ENCODE peak calls at places on chromosomes 6 and 20, in ten cellular contexts. S is IMR-90, M is GM12891, H is uterus, O is heart left ventricle, F is body of pancreas, U is vagina, C is tibial nerve, Y is sigmoid colon, K is lower leg skin. N is an unnamed sample.

GRCh38 chr6:33314943-33315752 is 1.3 kb upstream of the TAPBP start:
- DNase-seq in S (no peak), U (no peak), H (peak; percentile 63), O (no peak), F (peak; percentile 43), K (no peak), Y (peak; percentile 80), C (peak; percentile 44), M (no peak), N (peak; percentile 56)

GRCh38 chr6:166515072-166515810 is 71.2 kb downstream of the RAMACL start:
- DNase-seq in F (no peak), M (no peak), O (no peak), Y (no peak), U (no peak), K (no peak), C (no peak), H (no peak), S (peak; percentile 93), N (peak; percentile 11)

GRCh38 chr6:163405412-163406309 is 8.9 kb upstream of the QKI start:
- DNase-seq in C (no peak), S (no peak), H (peak; percentile 24), F (peak; percentile 50), M (no peak), U (no peak), Y (peak; percentile 86), K (peak; percentile 64), O (peak; percentile 74), N (peak; percentile 18)

GRCh38 chr6:5786321-5787053 is 220.2 kb downstream of the NRN1 start:
- DNase-seq in F (no peak), M (no peak), C (no peak), K (no peak), H (no peak), U (no peak), Y (no peak), O (no peak), S (no peak), N (no peak)

GRCh38 chr6:127606131-127606562 is 29.2 kb downstream of the C6orf58 start:
- DNase-seq in C (no peak), U (no peak), Y (no peak), H (no peak), S (peak; percentile 31), O (no peak), K (no peak), M (no peak), F (no peak), N (no peak)

GRCh38 chr6:3139090-3139903 is 18.0 kb downstream of the TUBB2A start:
- DNase-seq in Y (peak; percentile 88), S (peak; percentile 91), K (peak; percentile 49), U (no peak), H (peak; percentile 39), O (peak; percentile 63), C (peak; percentile 45), F (peak; percentile 77), M (no peak), N (peak; percentile 18)

GRCh38 chr6:170317718-170318117 is 11.2 kb downstream of the FAM120B start:
- DNase-seq in Y (no peak), U (no peak), O (no peak), F (no peak), S (no peak), C (no peak), M (no peak), K (no peak), H (no peak), N (no peak)

GRCh38 chr6:152054441-152054840 is 247.0 kb downstream of the ESR1 start:
- DNase-seq in U (no peak), K (no peak), O (no peak), Y (no peak), F (no peak), M (no peak), C (no peak), S (no peak), H (no peak), N (no peak)

GRCh38 chr20:60868316-60868891 is 383.7 kb upstream of the CDH4 start:
- DNase-seq in Y (no peak), C (no peak), H (no peak), K (no peak), M (no peak), S (no peak), U (peak; percentile 77), O (no peak), F (no peak), N (no peak)

GRCh38 chr6:26475823-26476729 is 18.3 kb downstream of the BTN2A1 start:
- DNase-seq in O (no peak), S (peak; percentile 27), K (no peak), M (no peak), U (no peak), H (no peak), C (no peak), Y (no peak), F (no peak), N (no peak)

GRCh38 chr6:33410711-33411631 is at the start of gene PHF1:
- DNase-seq in O (peak; percentile 87), H (no peak), U (no peak), S (peak; percentile 80), F (peak; percentile 80), M (peak; percentile 75), Y (no peak), C (no peak), K (no peak), N (peak; percentile 93)

GRCh38 chr6:109493865-109494264 is 10.8 kb upstream of the ZBTB24 start:
- DNase-seq in Y (no peak), C (no peak), O (no peak), K (no peak), F (no peak), H (no peak), M (no peak), S (no peak), U (no peak), N (no peak)

GRCh38 chr20:49501917-49502316 is 19.4 kb upstream of the KCNB1 start:
- DNase-seq in S (peak; percentile 26), K (no peak), O (no peak), Y (peak; percentile 30), U (no peak), M (no peak), C (no peak), H (no peak), F (no peak), N (peak; percentile 14)

GRCh38 chr6:56509031-56509430 is 133.7 kb downstream of the DST start:
- DNase-seq in F (no peak), U (no peak), M (no peak), C (no peak), Y (no peak), K (no peak), S (no peak), H (no peak), O (no peak), N (no peak)

GRCh38 chr20:58579819-58580492 is 64.8 kb upstream of the APCDD1L start:
- DNase-seq in S (no peak), Y (peak; percentile 33), H (no peak), K (no peak), O (no peak), U (no peak), F (no peak), M (no peak), C (no peak), N (no peak)

GRCh38 chr6:116883005-116883404 is 6.0 kb downstream of the RFX6 start:
- DNase-seq in M (no peak), O (no peak), K (no peak), U (no peak), C (no peak), F (no peak), Y (no peak), S (no peak), H (no peak), N (no peak)

GRCh38 chr6:150651808-150652473 is 52.3 kb downstream of the PLEKHG1 start:
- DNase-seq in F (no peak), H (no peak), O (no peak), S (no peak), C (no peak), Y (no peak), M (no peak), K (no peak), U (no peak), N (no peak)

GRCh38 chr6:118783931-118784528 is 109.9 kb upstream of the ASF1A start:
- DNase-seq in M (no peak), O (no peak), H (no peak), K (no peak), F (no peak), C (no peak), U (no peak), Y (no peak), S (peak; percentile 46), N (no peak)

GRCh38 chr6:41080623-41081022 is 7.8 kb downstream of the NFYA start:
- DNase-seq in O (no peak), M (no peak), H (no peak), F (no peak), S (no peak), K (no peak), Y (no peak), U (no peak), C (no peak), N (no peak)

GRCh38 chr20:51346686-51347485 is 195.6 kb downstream of the NFATC2 start:
- DNase-seq in Y (peak; percentile 25), O (no peak), C (no peak), H (no peak), F (no peak), K (no peak), S (peak; percentile 83), M (no peak), U (no peak), N (no peak)

GRCh38 chr20:61623451-61623850 is 371.4 kb downstream of the CDH4 start:
- DNase-seq in K (no peak), U (no peak), S (no peak), O (no peak), Y (no peak), F (no peak), C (no peak), H (no peak), M (no peak), N (no peak)

GRCh38 chr20:47269309-47270165 is 87.0 kb downstream of the ZMYND8 start:
- DNase-seq in U (no peak), H (no peak), O (no peak), C (no peak), Y (no peak), F (no peak), M (no peak), S (no peak), K (no peak), N (no peak)
- TF ChIP-seq POLR2A in U (no peak), H (no peak), O (no peak), C (no peak), Y (no peak), F (no peak), M (no peak), S (no peak), K (no peak), N (no peak)

GRCh38 chr6:20259316-20260049 is 47.2 kb upstream of the MBOAT1 start:
- DNase-seq in C (no peak), U (no peak), O (no peak), M (no peak), H (no peak), K (no peak), F (no peak), Y (no peak), S (no peak), N (no peak)
- TF ChIP-seq POLR2A in C (no peak), U (no peak), O (no peak), M (no peak), H (no peak), K (no peak), F (no peak), Y (no peak), S (no peak), N (no peak)

GRCh38 chr6:139014945-139015344 is 13.6 kb upstream of the ABRACL start:
- DNase-seq in F (peak; percentile 65), Y (no peak), U (no peak), M (no peak), O (no peak), S (no peak), H (no peak), K (no peak), C (no peak), N (no peak)
- TF ChIP-seq POLR2A in F (no peak), Y (no peak), U (no peak), M (no peak), O (no peak), S (no peak), H (no peak), K (no peak), C (no peak), N (no peak)

GRCh38 chr20:34316191-34316814 is 13.1 kb upstream of the AHCY start:
- DNase-seq in M (no peak), H (no peak), Y (no peak), C (no peak), K (no peak), S (peak; percentile 33), U (no peak), O (no peak), F (no peak), N (no peak)
- TF ChIP-seq POLR2A in M (no peak), H (no peak), Y (no peak), C (no peak), K (no peak), S (no peak), U (no peak), O (no peak), F (no peak), N (no peak)